ENCODE peak calls at places on chromosomes 5 and 9, in ten cellular contexts. O is OCI-LY7, L is PC-3, J is GM23248, R is hepatocyte, N is neuronal stem cell, V is mammary epithelial cell, G is tibial artery, U is neural progenitor cell, S is tibial nerve. Q is an unnamed sample. For H3K4me1, the result is how much of the 10 kb centered on the place peaks cover.

GRCh38 chr5:39194466-39195136 is 24.8 kb downstream of the FYB1 start:
- DNase-seq in O (no peak), L (peak), J (peak), R (peak), N (no peak), V (peak), G (no peak), U (no peak), S (no peak), Q (no peak)

GRCh38 chr9:91245432-91246313 is 116.0 kb downstream of the AUH start:
- DNase-seq in O (no peak), L (peak), J (peak), R (no peak), N (no peak), V (peak), G (no peak), U (no peak), S (no peak), Q (no peak)

GRCh38 chr5:174581483-174581882 is 142.9 kb upstream of the MSX2 start:
- DNase-seq in O (peak), L (peak), J (peak), R (peak), N (peak), V (no peak), G (no peak), U (peak), S (no peak), Q (no peak)

GRCh38 chr5:52743970-52744369 is 43.7 kb upstream of the ITGA1 start:
- DNase-seq in O (no peak), L (no peak), J (peak), R (no peak), N (no peak), V (peak), G (no peak), U (no peak), S (no peak), Q (no peak)

GRCh38 chr9:2621678-2622360 is at the start of gene VLDLR:
- DNase-seq in O (no peak), L (no peak), J (peak), R (peak), N (peak), V (peak), G (peak), U (peak), S (no peak), Q (no peak)

GRCh38 chr5:7714697-7715096 is 136.2 kb downstream of the CFAP90 start:
- DNase-seq in O (no peak), L (no peak), J (no peak), R (no peak), N (no peak), V (no peak), G (no peak), U (no peak), S (no peak), Q (no peak)

GRCh38 chr5:157252741-157253465 is 13.0 kb upstream of the CYFIP2 start:
- DNase-seq in O (peak), L (no peak), J (peak), R (no peak), N (no peak), V (no peak), G (no peak), U (no peak), S (no peak), Q (no peak)

GRCh38 chr9:2234371-2234893 is 219.3 kb downstream of the SMARCA2 start:
- DNase-seq in O (no peak), L (peak), J (peak), R (no peak), N (no peak), V (peak), G (no peak), U (no peak), S (no peak), Q (no peak)

GRCh38 chr9:841371-842209 is at the start of gene DMRT1:
- DNase-seq in O (no peak), L (no peak), J (no peak), R (peak), N (peak), V (no peak), G (no peak), U (peak), S (no peak), Q (no peak)

GRCh38 chr9:128414461-128414860 is 6.2 kb upstream of the CERCAM start:
- DNase-seq in O (no peak), L (peak), J (no peak), R (peak), N (no peak), V (no peak), G (no peak), U (peak), S (no peak), Q (no peak)

GRCh38 chr5:138128344-138128743 is 10.9 kb downstream of the NME5 start:
- DNase-seq in O (no peak), L (peak), J (no peak), R (no peak), N (no peak), V (no peak), G (no peak), U (no peak), S (no peak), Q (no peak)

GRCh38 chr9:138025417-138025816 is 147.8 kb downstream of the CACNA1B start:
- DNase-seq in O (no peak), L (no peak), J (no peak), R (no peak), N (no peak), V (no peak), G (peak), U (no peak), S (no peak), Q (no peak)

GRCh38 chr5:174571662-174572397 is 152.6 kb upstream of the MSX2 start:
- DNase-seq in O (no peak), L (peak), J (peak), R (peak), N (no peak), V (peak), G (peak), U (peak), S (peak), Q (peak)

GRCh38 chr9:113963017-113963620 is 87.0 kb downstream of the ZNF618 start:
- DNase-seq in O (peak), L (peak), J (peak), R (peak), N (peak), V (peak), G (no peak), U (peak), S (peak), Q (peak)

GRCh38 chr5:149265559-149265958 is 6.1 kb upstream of the AFAP1L1 start:
- DNase-seq in O (no peak), L (peak), J (peak), R (peak), N (no peak), V (peak), G (no peak), U (no peak), S (peak), Q (no peak)

GRCh38 chr5:116454417-116454927 is 120.2 kb downstream of the SEMA6A start:
- DNase-seq in O (no peak), L (no peak), J (peak), R (peak), N (no peak), V (peak), G (peak), U (peak), S (peak), Q (no peak)

GRCh38 chr9:92095236-92095635 is 20.0 kb downstream of the SPTLC1 start:
- DNase-seq in O (no peak), L (no peak), J (no peak), R (no peak), N (no peak), V (no peak), G (no peak), U (no peak), S (no peak), Q (no peak)

GRCh38 chr5:146032911-146033310 is 72.5 kb downstream of the PLAC8L1 start:
- DNase-seq in O (no peak), L (no peak), J (no peak), R (no peak), N (no peak), V (no peak), G (no peak), U (no peak), S (no peak), Q (no peak)

GRCh38 chr5:113204525-113205161 is 228.0 kb downstream of the DCP2 start:
- DNase-seq in O (no peak), L (peak), J (peak), R (no peak), N (no peak), V (peak), G (peak), U (no peak), S (peak), Q (peak)

GRCh38 chr5:95081500-95082355 is 203.2 kb downstream of the MCTP1 start:
- DNase-seq in O (no peak), L (peak), J (peak), R (peak), N (peak), V (peak), G (peak), U (peak), S (peak), Q (no peak)

GRCh38 chr5:130337179-130337888 is 433.1 kb downstream of the CHSY3 start:
- DNase-seq in O (no peak), L (peak), J (peak), R (peak), N (no peak), V (peak), G (no peak), U (no peak), S (no peak), Q (no peak)

GRCh38 chr5:174147551-174147950 is 102.0 kb downstream of the NSG2 start:
- DNase-seq in O (no peak), L (no peak), J (no peak), R (no peak), N (no peak), V (no peak), G (no peak), U (no peak), S (no peak), Q (peak)

GRCh38 chr9:36284226-36284625 is 26.0 kb upstream of the GNE start:
- DNase-seq in O (no peak), L (peak), J (peak), R (no peak), N (no peak), V (peak), G (no peak), U (no peak), S (no peak), Q (no peak)

GRCh38 chr5:7763621-7764072 is 87.3 kb downstream of the CFAP90 start:
- DNase-seq in O (no peak), L (no peak), J (no peak), R (no peak), N (no peak), V (no peak), G (no peak), U (no peak), S (no peak), Q (no peak)

GRCh38 chr9:18405240-18405639 is 68.7 kb upstream of the ADAMTSL1 start:
- DNase-seq in O (no peak), L (peak), J (peak), R (no peak), N (no peak), V (peak), G (no peak), U (no peak), S (no peak), Q (no peak)

GRCh38 chr9:129109504-129109903 is 1.1 kb downstream of the CRAT start:
- DNase-seq in O (peak), L (peak), J (peak), R (peak), N (no peak), V (no peak), G (peak), U (peak), S (peak), Q (peak)

GRCh38 chr5:157286761-157287211 is 20.9 kb downstream of the CYFIP2 start:
- DNase-seq in O (no peak), L (no peak), J (peak), R (no peak), N (no peak), V (no peak), G (no peak), U (no peak), S (no peak), Q (peak)

DNA sequence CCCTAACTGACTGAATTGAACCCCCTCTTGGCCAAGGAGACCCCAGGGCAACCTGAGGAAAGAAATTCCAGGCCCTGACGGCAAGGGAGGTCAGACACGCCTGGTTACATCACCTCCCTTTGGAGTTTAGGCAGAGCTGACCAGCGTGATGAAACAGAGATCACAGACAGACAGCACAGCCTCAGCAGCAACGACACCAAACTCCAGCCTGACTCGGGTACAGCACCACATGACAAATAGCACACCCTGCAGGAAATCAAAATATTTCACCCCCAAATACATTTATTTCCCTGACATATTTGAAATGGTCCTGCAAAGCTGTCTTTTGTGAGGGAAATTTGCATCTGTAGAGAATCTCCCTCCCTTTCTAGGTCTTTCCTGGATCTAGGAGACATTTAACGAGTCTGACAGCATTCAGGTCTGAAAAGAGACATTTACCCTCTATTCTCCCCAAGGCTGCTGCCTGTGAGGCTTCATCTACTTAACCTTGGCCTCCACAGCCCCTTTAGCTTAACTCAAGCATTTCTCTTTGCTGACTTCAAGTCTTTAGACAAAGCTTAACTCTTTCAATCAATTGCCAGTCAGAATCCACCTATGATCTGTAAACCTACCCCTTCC is 2.6 kb downstream of the QSOX2 start:
- DNase-seq in O (peak), L (peak), J (no peak), R (no peak), N (no peak), V (no peak), G (no peak), U (no peak), S (no peak), Q (no peak)
- H3K4me1 ChIP-seq in O (half or more), L (under half), J (under half), R (under half), N (under half), V (under half), G (under half), U (under half), S (under half), Q (under half)

GRCh38 chr9:121262450-121262849 is 5.5 kb upstream of the GSN start:
- DNase-seq in O (no peak), L (no peak), J (peak), R (no peak), N (no peak), V (no peak), G (no peak), U (no peak), S (no peak), Q (no peak)

GRCh38 chr9:121259935-121260334 is 8.0 kb upstream of the GSN start:
- DNase-seq in O (no peak), L (no peak), J (no peak), R (no peak), N (no peak), V (no peak), G (no peak), U (peak), S (no peak), Q (no peak)

GRCh38 chr9:121259498-121259897 is 8.5 kb upstream of the GSN start:
- DNase-seq in O (no peak), L (no peak), J (no peak), R (no peak), N (no peak), V (no peak), G (no peak), U (no peak), S (no peak), Q (no peak)

GRCh38 chr9:121261107-121261460 is 6.9 kb upstream of the GSN start:
- DNase-seq in O (no peak), L (no peak), J (peak), R (peak), N (no peak), V (no peak), G (no peak), U (peak), S (no peak), Q (no peak)

GRCh38 chr9:121260457-121261106 is 7.4 kb upstream of the GSN start:
- DNase-seq in O (no peak), L (no peak), J (no peak), R (no peak), N (no peak), V (no peak), G (no peak), U (no peak), S (no peak), Q (no peak)
- H3K27ac ChIP-seq in O (no peak), L (no peak), J (no peak), R (no peak), N (no peak), V (no peak), G (no peak), U (no peak), S (peak), Q (no peak)

GRCh38 chr5:35881758-35882157 is 25.1 kb downstream of the IL7R start:
- DNase-seq in O (no peak), L (no peak), J (no peak), R (no peak), N (no peak), V (no peak), G (no peak), U (no peak), S (no peak), Q (no peak)

GRCh38 chr5:35877655-35878054 is 21.0 kb downstream of the IL7R start:
- DNase-seq in O (no peak), L (no peak), J (no peak), R (no peak), N (no peak), V (no peak), G (no peak), U (no peak), S (no peak), Q (no peak)

GRCh38 chr5:35879649-35880048 is 23.0 kb downstream of the IL7R start:
- DNase-seq in O (no peak), L (no peak), J (no peak), R (no peak), N (no peak), V (no peak), G (no peak), U (no peak), S (no peak), Q (no peak)

GRCh38 chr5:35878079-35878478 is 21.4 kb downstream of the IL7R start:
- DNase-seq in O (no peak), L (no peak), J (no peak), R (no peak), N (no peak), V (no peak), G (no peak), U (no peak), S (no peak), Q (no peak)

GRCh38 chr5:35880166-35880565 is 23.5 kb downstream of the IL7R start:
- DNase-seq in O (no peak), L (no peak), J (no peak), R (no peak), N (no peak), V (no peak), G (no peak), U (no peak), S (no peak), Q (no peak)
- H3K4me1 ChIP-seq in O (half or more), L (under half), J (under half), R (under half), N (under half), V (under half), G (under half), U (under half), S (under half), Q (under half)

DNA sequence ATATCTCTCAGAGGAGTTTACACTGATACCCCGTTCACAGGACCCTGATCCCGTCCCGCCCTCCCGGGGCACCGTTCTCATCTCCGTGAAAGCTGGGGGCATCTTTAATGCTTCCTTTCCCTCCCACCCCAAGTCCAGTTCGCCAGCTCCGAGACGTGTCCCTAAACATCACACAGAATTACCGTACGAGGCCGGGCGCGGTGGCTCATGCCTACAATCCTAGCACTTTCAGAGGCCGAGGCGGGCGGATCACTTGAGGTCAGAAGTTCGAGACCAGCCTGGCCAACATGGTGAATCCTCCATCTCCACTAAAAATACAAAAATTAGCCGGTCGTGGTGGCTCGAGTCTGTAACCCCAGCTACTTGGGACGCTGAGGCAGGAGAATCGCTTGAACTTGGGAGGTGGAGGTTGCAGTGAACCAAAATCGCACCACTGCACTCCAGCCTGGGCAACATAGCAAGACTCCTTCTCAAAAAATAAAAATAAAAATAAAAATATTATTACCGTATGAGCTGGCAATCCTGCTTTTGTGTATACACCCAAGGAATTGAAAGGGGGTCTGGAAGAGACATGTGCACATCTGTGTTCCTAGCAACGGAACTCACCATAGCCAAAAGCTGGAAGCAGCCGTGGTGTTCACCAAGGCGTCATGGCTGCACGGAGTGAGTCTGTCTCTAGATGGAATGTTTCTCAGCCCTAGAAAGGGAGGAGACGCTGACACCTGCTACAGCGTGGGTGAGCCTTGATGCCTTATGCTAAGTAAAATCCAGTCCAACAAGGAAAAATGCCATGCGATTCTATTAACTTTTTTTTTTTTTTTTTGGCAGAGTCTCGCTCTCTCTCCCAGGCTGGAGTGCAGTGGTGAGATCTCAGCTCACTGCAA is 1.2 kb upstream of the ABO start:
- DNase-seq in O (no peak), L (no peak), J (no peak), R (no peak), N (no peak), V (no peak), G (no peak), U (no peak), S (no peak), Q (no peak)
- H3K27ac ChIP-seq in O (no peak), L (no peak), J (no peak), R (peak), N (no peak), V (no peak), G (no peak), U (no peak), S (peak), Q (peak)

DNA sequence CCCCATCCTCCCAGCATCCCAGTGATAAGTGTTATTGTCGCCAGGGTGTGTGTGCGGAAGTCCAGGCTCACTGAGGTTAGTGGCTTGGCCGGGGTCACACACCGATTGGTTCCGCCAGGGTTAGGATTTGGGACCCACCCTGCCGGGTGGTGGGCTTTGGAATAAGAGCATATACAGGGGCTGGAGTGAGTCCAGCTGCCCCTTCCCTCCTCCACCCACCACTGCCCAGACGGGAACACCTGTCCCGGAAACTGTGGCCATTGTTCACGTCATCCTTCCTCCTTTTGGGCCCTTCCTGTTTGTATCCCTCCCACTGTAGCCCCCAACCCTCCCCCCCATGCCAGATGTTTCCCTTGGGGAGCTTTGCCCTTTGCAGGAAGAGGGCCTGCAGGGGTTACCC is 5.0 kb downstream of the N4BP3 start:
- DNase-seq in O (peak), L (no peak), J (no peak), R (no peak), N (no peak), V (no peak), G (no peak), U (no peak), S (no peak), Q (no peak)
- H3K4me1 ChIP-seq in O (half or more), L (under half), J (under half), R (under half), N (under half), V (under half), G (under half), U (under half), S (under half), Q (under half)

GRCh38 chr5:56147106-56147505 is 86.0 kb downstream of the ANKRD55 start:
- DNase-seq in O (no peak), L (no peak), J (peak), R (no peak), N (no peak), V (no peak), G (no peak), U (no peak), S (no peak), Q (no peak)
- H3K27ac ChIP-seq in O (no peak), L (no peak), J (no peak), R (no peak), N (no peak), V (no peak), G (no peak), U (no peak), S (no peak), Q (no peak)

Q was measured in right atrium auricular region.